ENCODE peak calls at places on chromosomes 3 and 15, in nine cellular contexts. X is HepG2; N is fibroblast of mammary gland; R is skeletal muscle cell; T is neural crest cell; U is Caco-2; P is foreskin fibroblast; L is HuH-7; E is stimulated activated naive CD8-positive, alpha-beta T cell treated with anti-CD3 and anti-CD28 coated beads, Interleukin-15, Interleukin-2, amounts not matched to agents 100 U/mL and 50 U/mL, for 24 hours. D is an unnamed sample.

GRCh38 chr3:139758654-139759291 is 81.0 kb upstream of the NMNAT3 start:
- DNase-seq in N (no peak), P (no peak), X (no peak), U (peak), T (no peak), E (no peak), R (peak), L (no peak), D (no peak)

GRCh38 chr15:69325456-69325971 is 26.8 kb downstream of the PAQR5 start:
- DNase-seq in X (no peak), P (no peak), U (no peak), L (no peak), T (no peak), E (no peak), N (no peak), R (no peak), D (no peak)

GRCh38 chr3:159731254-159731653 is 257.4 kb upstream of the IL12A start:
- DNase-seq in R (no peak), U (no peak), T (no peak), P (no peak), L (no peak), N (no peak), E (no peak), X (no peak), D (no peak)

GRCh38 chr3:42906085-42906904 is at the start of gene ZNF662:
- DNase-seq in E (peak), U (peak), N (peak), T (no peak), R (no peak), X (no peak), L (peak), P (no peak), D (peak)

GRCh38 chr15:80503319-80503952 is 99.3 kb downstream of the ARNT2 start:
- DNase-seq in U (no peak), P (peak), X (no peak), T (no peak), L (no peak), R (no peak), N (no peak), E (no peak), D (no peak)

GRCh38 chr15:66715736-66716667 is 14.0 kb downstream of the SMAD6 start:
- DNase-seq in T (no peak), X (no peak), R (no peak), N (no peak), P (no peak), U (no peak), E (no peak), L (no peak), D (no peak)

GRCh38 chr3:114272271-114272670 is 21.6 kb upstream of the TIGIT start:
- DNase-seq in N (no peak), E (no peak), X (no peak), L (no peak), U (no peak), P (no peak), R (peak), T (no peak), D (no peak)

GRCh38 chr3:120029749-120030148 is 64.5 kb downstream of the GSK3B start:
- DNase-seq in L (no peak), E (no peak), X (no peak), R (peak), P (no peak), T (no peak), U (no peak), N (no peak), D (no peak)

GRCh38 chr15:98953950-98954349 is 53.6 kb downstream of the PGPEP1L start:
- DNase-seq in X (no peak), E (no peak), L (no peak), R (no peak), P (no peak), U (no peak), T (no peak), N (no peak), D (no peak)

GRCh38 chr3:48344867-48345507 is 11.5 kb upstream of the SPINK8 start:
- DNase-seq in E (no peak), P (no peak), U (no peak), N (no peak), T (no peak), R (no peak), L (no peak), X (no peak), D (no peak)

GRCh38 chr3:134029256-134029733 is 430 bp downstream of the SLCO2A1 start:
- DNase-seq in T (no peak), P (no peak), N (no peak), U (no peak), R (no peak), E (peak), X (no peak), L (peak), D (no peak)

GRCh38 chr15:55552926-55553325 is 35.2 kb downstream of the PYGO1 start:
- DNase-seq in E (no peak), X (peak), U (no peak), R (peak), N (peak), L (no peak), T (no peak), P (no peak), D (peak)

GRCh38 chr3:149128856-149129255 is 582 bp upstream of the HPS3 start:
- DNase-seq in L (no peak), N (peak), R (no peak), P (peak), U (no peak), X (no peak), E (no peak), T (no peak), D (no peak)

GRCh38 chr15:89829616-89830440 is 15.2 kb upstream of the ANPEP start:
- DNase-seq in P (no peak), T (no peak), X (no peak), L (no peak), R (no peak), N (no peak), E (no peak), U (no peak), D (no peak)

GRCh38 chr15:31345606-31346366 is 19.2 kb downstream of the KLF13 start:
- DNase-seq in E (no peak), L (no peak), U (no peak), N (no peak), R (no peak), P (no peak), T (no peak), X (no peak), D (no peak)

GRCh38 chr3:73674280-73674679 is 49.5 kb upstream of the PDZRN3 start:
- DNase-seq in U (no peak), R (peak), E (no peak), P (no peak), L (no peak), X (no peak), N (peak), T (no peak), D (no peak)

GRCh38 chr3:153210116-153210515 is 48.1 kb downstream of the RAP2B start:
- DNase-seq in U (no peak), T (no peak), X (no peak), P (no peak), N (peak), L (no peak), R (no peak), E (no peak), D (no peak)

GRCh38 chr15:55230051-55230670 is 33.4 kb upstream of the RSL24D1 start:
- DNase-seq in P (peak), E (no peak), R (no peak), N (peak), X (no peak), T (no peak), L (no peak), U (no peak), D (no peak)

GRCh38 chr3:73100734-73101550 is 39.5 kb downstream of the EBLN2 start:
- DNase-seq in L (peak), P (peak), T (peak), R (peak), E (peak), X (peak), N (peak), U (peak), D (peak)

GRCh38 chr15:90231028-90232017 is 2.4 kb downstream of the CIB1 start:
- DNase-seq in X (no peak), P (no peak), N (no peak), E (peak), U (no peak), T (no peak), L (no peak), R (no peak), D (peak)

GRCh38 chr3:52912885-52913731 is 15.8 kb upstream of the STIMATE start:
- DNase-seq in T (no peak), L (no peak), U (no peak), X (no peak), E (no peak), N (no peak), P (no peak), R (no peak), D (no peak)

D was measured in lower lobe of right lung.